ENCODE peak calls at places on chromosomes 2 and 18, in six cellular contexts. E is right lobe of liver; N is AG04449; W is CD8-positive, alpha-beta T cell; L is foreskin fibroblast; O is naive thymus-derived CD4-positive, alpha-beta T cell. C is an unnamed sample.
A peak's percentile ranks its signal among the peaks of the same experiment; 100 is the strongest.

GRCh38 chr2:120452945-120453634 is 107.2 kb downstream of the INHBB start:
- DNase-seq in W (no peak), E (no peak), L (no peak), N (no peak), O (no peak), C (no peak)

GRCh38 chr18:55912071-55912470 is 324.1 kb upstream of the TCF4 start:
- DNase-seq in W (no peak), L (no peak), E (no peak), O (no peak), N (no peak), C (no peak)

GRCh38 chr2:76445880-76446279 is 735.2 kb upstream of the GCFC2 start:
- DNase-seq in L (no peak), W (no peak), E (no peak), N (no peak), O (no peak), C (no peak)

GRCh38 chr18:53319628-53320027 is 904.8 kb downstream of the MBD2 start:
- DNase-seq in E (no peak), N (no peak), W (no peak), L (no peak), O (no peak), C (no peak)

GRCh38 chr2:241680044-241680443 is 6.6 kb downstream of the DTYMK start:
- DNase-seq in W (no peak), O (no peak), E (no peak), L (no peak), N (no peak), C (no peak)

GRCh38 chr2:99975386-99975785 is 167.0 kb downstream of the AFF3 start:
- DNase-seq in O (no peak), W (no peak), E (no peak), N (no peak), L (peak; percentile 24), C (no peak)

GRCh38 chr2:147045113-147045512 is 799.7 kb upstream of the ACVR2A start:
- DNase-seq in O (peak; percentile 26), W (no peak), E (no peak), L (no peak), N (no peak), C (peak; percentile 13)

GRCh38 chr2:33210626-33211025 is 263.9 kb downstream of the LTBP1 start:
- DNase-seq in N (peak; percentile 96), W (no peak), E (no peak), L (peak; percentile 96), O (no peak), C (no peak)

GRCh38 chr2:20349457-20350034 is 1.1 kb downstream of the PUM2 start:
- DNase-seq in O (no peak), L (no peak), N (no peak), W (no peak), E (no peak), C (no peak)

GRCh38 chr2:166365803-166366420 is 9.8 kb downstream of the SCN9A start:
- DNase-seq in L (no peak), N (no peak), W (no peak), O (no peak), E (no peak), C (no peak)

GRCh38 chr2:1841903-1842791 is 97.8 kb upstream of the PXDN start:
- DNase-seq in E (no peak), L (no peak), O (no peak), N (no peak), W (no peak), C (no peak)

GRCh38 chr2:235911633-235912032 is 256.6 kb downstream of the GBX2 start:
- DNase-seq in O (no peak), W (no peak), N (no peak), L (no peak), E (no peak), C (no peak)

GRCh38 chr2:128313076-128313836 is 5.4 kb downstream of the HS6ST1 start:
- DNase-seq in L (no peak), N (no peak), W (no peak), E (peak; percentile 18), O (peak; percentile 19), C (no peak)

DNA sequence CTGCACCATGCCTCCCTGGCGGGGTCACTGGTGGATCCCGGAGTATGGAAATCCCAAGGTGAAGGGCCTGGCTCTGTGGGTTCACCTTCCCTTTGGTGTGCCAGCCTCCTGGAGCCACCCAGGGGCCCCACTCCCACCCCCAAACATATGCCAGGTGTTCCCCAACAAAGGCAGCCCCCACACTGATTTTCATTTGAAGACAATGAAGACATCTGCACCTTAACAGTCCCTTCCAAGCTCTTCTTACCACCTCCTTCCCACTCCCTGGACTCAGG is 11.7 kb downstream of the BIN1 start:
- DNase-seq in N (no peak), W (no peak), L (no peak), E (no peak), O (no peak), C (no peak)
- H3K4me3 ChIP-seq in N (no peak overlapping the region), W (no peak overlapping the region), L (no peak overlapping the region), E (no peak overlapping the region), O (no peak overlapping the region), C (no peak overlapping the region)

GRCh38 chr2:176188969-176189665 is 649 bp downstream of the HOXD1 start:
- DNase-seq in W (no peak), O (peak; percentile 28), E (no peak), L (no peak), N (no peak), C (no peak)
- H3K4me3 ChIP-seq in W (peak overlapping the region; percentile 42), O (peak overlapping the region; percentile 65), E (peak overlapping the region; percentile 43), L (peak overlapping the region; percentile 47), N (peak overlapping the region; percentile 72), C (no peak overlapping the region)

GRCh38 chr18:72866901-72867701 is 686 bp downstream of the NETO1 start:
- DNase-seq in E (no peak), L (no peak), N (no peak), O (no peak), W (no peak), C (no peak)

GRCh38 chr18:72869786-72870185 is 2.0 kb upstream of the NETO1 start:
- DNase-seq in E (no peak), N (no peak), W (no peak), L (peak; percentile 33), O (no peak), C (no peak)

GRCh38 chr18:72867721-72868665 is at the start of gene NETO1:
- DNase-seq in W (no peak), O (no peak), N (no peak), L (peak; percentile 37), E (no peak), C (no peak)

GRCh38 chr18:72871091-72871490 is 3.3 kb upstream of the NETO1 start:
- DNase-seq in W (no peak), N (peak; percentile 5), E (no peak), L (peak; percentile 84), O (no peak), C (no peak)

DNA sequence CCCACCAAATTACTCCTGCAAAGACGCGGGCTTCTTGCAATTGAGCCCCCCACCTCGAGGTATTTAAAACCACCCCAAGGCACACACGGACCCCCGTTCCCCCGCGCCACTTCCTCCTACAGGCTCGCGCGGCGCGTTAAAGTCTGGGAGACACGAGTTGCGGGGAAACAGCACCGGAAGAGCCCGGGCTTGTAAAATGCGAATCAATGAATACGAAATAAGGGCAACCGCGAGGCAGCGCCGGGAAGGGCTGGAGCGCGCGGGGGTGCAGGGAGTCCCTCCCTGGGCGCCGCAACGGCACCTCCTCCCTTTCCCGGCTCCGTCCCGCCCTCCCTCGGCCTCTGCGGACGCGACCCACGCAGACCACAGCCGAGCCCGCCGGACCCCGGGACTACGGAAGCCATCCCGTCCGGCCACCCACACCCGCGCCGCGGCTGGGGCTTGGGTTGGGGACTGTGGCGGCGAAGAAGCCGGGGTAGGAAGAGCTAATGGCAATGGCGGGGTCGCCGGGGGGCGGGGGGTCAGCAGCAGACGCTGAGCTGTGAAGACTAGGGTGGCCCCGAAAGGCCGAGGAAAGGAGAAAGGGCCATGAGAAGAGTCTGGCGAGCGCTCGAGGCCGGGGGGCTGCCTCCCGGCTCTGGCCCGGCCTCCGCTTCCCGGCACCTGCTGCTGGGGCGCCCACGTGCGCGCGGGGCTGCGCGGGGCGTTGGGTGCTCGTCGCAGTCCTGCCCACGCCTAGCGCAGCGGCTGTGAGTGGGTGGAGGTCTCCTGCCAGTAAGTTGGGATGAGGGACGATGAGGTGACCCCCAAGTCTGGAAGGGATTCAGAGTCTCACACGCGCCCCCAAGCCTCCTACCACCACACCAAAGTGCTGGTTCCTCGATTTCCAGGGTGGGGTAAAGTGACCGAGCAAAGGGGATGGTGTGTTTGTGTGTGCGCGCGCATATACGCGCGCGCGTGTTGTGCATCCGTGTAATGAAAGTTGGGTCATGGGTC is 1.2 kb upstream of the NETO1 start:
- DNase-seq in O (no peak), L (no peak), E (no peak), N (no peak), W (no peak), C (no peak)
- H3K4me3 ChIP-seq in O (no peak overlapping the region), L (peak overlapping the region; percentile 46), E (no peak overlapping the region), N (peak overlapping the region; percentile 33), W (no peak overlapping the region), C (no peak overlapping the region)

GRCh38 chr18:845152-845819 is 33.2 kb upstream of the YES1 start:
- DNase-seq in L (peak; percentile 84), E (no peak), W (no peak), O (no peak), N (no peak), C (no peak)
- H3K4me3 ChIP-seq in L (no peak overlapping the region), E (no peak overlapping the region), W (no peak overlapping the region), O (no peak overlapping the region), N (no peak overlapping the region), C (no peak overlapping the region)

GRCh38 chr2:29733945-29734344 is 187.4 kb downstream of the ALK start:
- DNase-seq in W (no peak), N (no peak), O (no peak), E (no peak), L (no peak), C (no peak)
- H3K4me3 ChIP-seq in W (no peak overlapping the region), N (no peak overlapping the region), O (no peak overlapping the region), E (no peak overlapping the region), L (no peak overlapping the region), C (no peak overlapping the region)

GRCh38 chr2:237626813-237627451 is 455 bp upstream of the LRRFIP1 start:
- DNase-seq in W (no peak), L (no peak), E (peak; percentile 46), O (no peak), N (no peak), C (no peak)
- H3K4me3 ChIP-seq in W (no peak overlapping the region), L (peak overlapping the region; percentile 49), E (peak overlapping the region; percentile 43), O (peak overlapping the region; percentile 6), N (peak overlapping the region; percentile 68), C (no peak overlapping the region)